ENCODE peak calls at places on chromosomes 3 and 15, in five cellular contexts. One of them, this sample, is unnamed.

GRCh38 chr3:44186712-44187111 is 55.0 kb upstream of the TOPAZ1 start:
- DNase-seq in SK-N-SH: no peak
- DNase-seq in neural progenitor cell: no peak
- DNase-seq in HCT116: no peak
- DNase-seq in PC-3: no peak
- DNase-seq in this sample: no peak

GRCh38 chr3:50365080-50365841 is 5.9 kb upstream of the TMEM115 start:
- DNase-seq in SK-N-SH: peak
- DNase-seq in neural progenitor cell: peak
- DNase-seq in HCT116: peak
- DNase-seq in PC-3: peak
- DNase-seq in this sample: peak

GRCh38 chr15:69172854-69173253 is 12.4 kb downstream of the GLCE start:
- DNase-seq in SK-N-SH: no peak
- DNase-seq in neural progenitor cell: no peak
- DNase-seq in HCT116: no peak
- DNase-seq in PC-3: peak
- DNase-seq in this sample: no peak

GRCh38 chr3:31472479-31473390 is 60.0 kb upstream of the STT3B start:
- DNase-seq in SK-N-SH: no peak
- DNase-seq in neural progenitor cell: no peak
- DNase-seq in HCT116: no peak
- DNase-seq in PC-3: peak
- DNase-seq in this sample: no peak

GRCh38 chr3:21942328-21942727 is 191.3 kb upstream of the ZNF385D start:
- DNase-seq in SK-N-SH: no peak
- DNase-seq in neural progenitor cell: no peak
- DNase-seq in HCT116: no peak
- DNase-seq in PC-3: peak
- DNase-seq in this sample: no peak

GRCh38 chr3:30408105-30408557 is 198.3 kb upstream of the TGFBR2 start:
- DNase-seq in SK-N-SH: no peak
- DNase-seq in neural progenitor cell: no peak
- DNase-seq in HCT116: no peak
- DNase-seq in PC-3: peak
- DNase-seq in this sample: no peak

GRCh38 chr3:188416041-188416440 is 262.1 kb downstream of the LPP start:
- DNase-seq in SK-N-SH: no peak
- DNase-seq in neural progenitor cell: no peak
- DNase-seq in HCT116: no peak
- DNase-seq in PC-3: no peak
- DNase-seq in this sample: no peak

GRCh38 chr15:31327674-31328424 is 1.2 kb downstream of the KLF13 start:
- DNase-seq in SK-N-SH: peak
- DNase-seq in neural progenitor cell: peak
- DNase-seq in HCT116: no peak
- DNase-seq in PC-3: peak
- DNase-seq in this sample: peak

GRCh38 chr3:38646630-38647029 is 2.9 kb downstream of the SCN5A start:
- DNase-seq in SK-N-SH: peak
- DNase-seq in neural progenitor cell: peak
- DNase-seq in HCT116: no peak
- DNase-seq in PC-3: peak
- DNase-seq in this sample: peak

GRCh38 chr3:38648659-38649499 is 608 bp downstream of the SCN5A start:
- DNase-seq in SK-N-SH: peak
- DNase-seq in neural progenitor cell: no peak
- DNase-seq in HCT116: no peak
- DNase-seq in PC-3: no peak
- DNase-seq in this sample: no peak

GRCh38 chr3:38647217-38647970 is 2.1 kb downstream of the SCN5A start:
- DNase-seq in SK-N-SH: peak
- DNase-seq in neural progenitor cell: no peak
- DNase-seq in HCT116: no peak
- DNase-seq in PC-3: no peak
- DNase-seq in this sample: no peak

GRCh38 chr3:38649500-38650247 is at the start of gene SCN5A:
- DNase-seq in SK-N-SH: peak
- DNase-seq in neural progenitor cell: peak
- DNase-seq in HCT116: no peak
- DNase-seq in PC-3: peak
- DNase-seq in this sample: peak

GRCh38 chr3:38648024-38648658 is 1.3 kb downstream of the SCN5A start:
- DNase-seq in SK-N-SH: peak
- DNase-seq in neural progenitor cell: no peak
- DNase-seq in HCT116: no peak
- DNase-seq in PC-3: no peak
- DNase-seq in this sample: no peak
- H3K4me3 ChIP-seq in SK-N-SH: no peak
- H3K4me3 ChIP-seq in neural progenitor cell: peak
- H3K4me3 ChIP-seq in HCT116: no peak
- H3K4me3 ChIP-seq in PC-3: no peak
- H3K4me3 ChIP-seq in this sample: no peak

GRCh38 chr3:33419948-33420347 is 20.3 kb downstream of the UBP1 start:
- DNase-seq in SK-N-SH: no peak
- DNase-seq in neural progenitor cell: no peak
- DNase-seq in HCT116: no peak
- DNase-seq in PC-3: no peak
- DNase-seq in this sample: peak
- H3K9ac ChIP-seq in SK-N-SH: no peak
- H3K9ac ChIP-seq in neural progenitor cell: no peak
- H3K9ac ChIP-seq in HCT116: no peak
- H3K9ac ChIP-seq in PC-3: no peak
- H3K9ac ChIP-seq in this sample: no peak

DNA sequence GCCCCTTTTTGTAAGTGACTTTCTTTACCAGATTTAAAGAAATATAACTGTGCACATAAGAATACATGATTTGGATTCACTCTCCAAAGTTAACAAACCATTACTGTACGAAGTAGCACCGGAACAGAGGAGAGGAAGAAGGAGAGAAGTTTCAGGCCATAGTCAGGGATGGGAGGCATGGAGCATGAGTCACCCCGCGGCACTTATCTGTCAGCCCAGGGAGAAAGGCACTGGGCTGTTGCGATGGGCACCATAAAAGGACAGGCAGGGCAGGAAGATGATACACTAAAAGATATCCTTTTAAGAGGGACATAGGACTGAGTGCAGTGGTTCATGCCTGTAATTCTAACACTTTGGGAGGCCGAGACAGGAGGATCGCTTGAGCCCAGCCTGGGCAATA is 37.0 kb downstream of the TTC23 start:
- DNase-seq in SK-N-SH: no peak
- DNase-seq in neural progenitor cell: no peak
- DNase-seq in HCT116: no peak
- DNase-seq in PC-3: no peak
- DNase-seq in this sample: no peak
- TF ChIP-seq EZH2phosphoT487 in SK-N-SH: no peak
- TF ChIP-seq EZH2phosphoT487 in neural progenitor cell: no peak
- TF ChIP-seq EZH2phosphoT487 in HCT116: no peak
- TF ChIP-seq EZH2phosphoT487 in PC-3: no peak
- TF ChIP-seq EZH2phosphoT487 in this sample: no peak

DNA sequence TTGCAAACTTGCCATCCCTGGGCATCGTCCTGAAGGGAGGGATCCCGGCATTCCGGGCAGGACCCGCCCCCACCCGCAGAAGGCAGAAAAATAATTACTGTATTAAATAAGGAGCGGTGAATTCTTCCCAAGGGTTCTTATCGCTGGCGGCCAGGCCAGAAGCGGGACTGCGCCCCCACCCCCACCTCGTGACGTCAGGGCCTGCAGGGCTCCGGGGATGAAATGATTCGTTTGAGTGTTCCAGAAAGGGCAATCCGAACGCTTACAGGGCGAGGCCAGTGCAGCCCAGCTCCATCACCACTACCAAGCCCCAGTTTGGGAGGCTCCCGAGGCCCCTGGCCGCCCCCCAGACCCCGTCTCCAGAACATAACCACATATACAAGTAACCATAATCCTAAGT is 8.6 kb downstream of the SOX2 start:
- DNase-seq in SK-N-SH: no peak
- DNase-seq in neural progenitor cell: no peak
- DNase-seq in HCT116: no peak
- DNase-seq in PC-3: no peak
- DNase-seq in this sample: no peak
- H3K4me3 ChIP-seq in SK-N-SH: no peak
- H3K4me3 ChIP-seq in neural progenitor cell: peak
- H3K4me3 ChIP-seq in HCT116: no peak
- H3K4me3 ChIP-seq in PC-3: no peak
- H3K4me3 ChIP-seq in this sample: no peak